ENCODE peak calls at places on chromosomes 12 and 14, in nine cellular contexts. J, W, Z, H, P, O, X, E and Q are unnamed samples.

GRCh38 chr12:111157486-111157885 is 211.4 kb downstream of the PHETA1 start:
- DNase-seq in J (no peak), W (no peak), Z (no peak), H (no peak), P (no peak), O (no peak), X (no peak), E (no peak), Q (no peak)

GRCh38 chr12:75863475-75863874 is 168.1 kb downstream of the PHLDA1 start:
- DNase-seq in J (no peak), W (no peak), Z (no peak), H (no peak), P (no peak), O (peak), X (peak), E (no peak), Q (peak)

GRCh38 chr12:12620730-12621315 is 9.1 kb downstream of the CREBL2 start:
- DNase-seq in J (no peak), W (no peak), Z (no peak), H (no peak), P (no peak), O (no peak), X (no peak), E (no peak), Q (no peak)

GRCh38 chr14:20327005-20327869 is 5.8 kb downstream of the CCNB1IP1 start:
- DNase-seq in J (peak), W (no peak), Z (peak), H (no peak), P (no peak), O (peak), X (peak), E (no peak), Q (peak)

GRCh38 chr12:91990525-91990924 is 155.1 kb downstream of the BTG1 start:
- DNase-seq in J (no peak), W (no peak), Z (peak), H (no peak), P (no peak), O (no peak), X (peak), E (no peak), Q (no peak)

GRCh38 chr14:84435820-84436326 is 1094.1 kb upstream of the FLRT2 start:
- DNase-seq in J (no peak), W (no peak), Z (no peak), H (no peak), P (no peak), O (no peak), X (no peak), E (no peak), Q (no peak)

GRCh38 chr14:65042731-65043372 is 56.2 kb downstream of the FNTB start:
- DNase-seq in J (peak), W (no peak), Z (no peak), H (no peak), P (no peak), O (no peak), X (no peak), E (no peak), Q (no peak)

GRCh38 chr12:65891987-65892481 is 67.8 kb downstream of the HMGA2 start:
- DNase-seq in J (peak), W (peak), Z (peak), H (peak), P (peak), O (peak), X (peak), E (peak), Q (peak)

GRCh38 chr14:77965919-77966435 is 166.1 kb downstream of the ADCK1 start:
- DNase-seq in J (peak), W (no peak), Z (peak), H (no peak), P (peak), O (peak), X (peak), E (no peak), Q (peak)

GRCh38 chr12:21001778-21002177 is 129.2 kb upstream of the SLCO1B1 start:
- DNase-seq in J (no peak), W (no peak), Z (no peak), H (no peak), P (no peak), O (no peak), X (no peak), E (no peak), Q (no peak)

GRCh38 chr12:100632445-100632892 is 59.0 kb downstream of the GAS2L3 start:
- DNase-seq in J (no peak), W (no peak), Z (no peak), H (no peak), P (no peak), O (no peak), X (no peak), E (no peak), Q (no peak)

GRCh38 chr12:52873832-52874572 is 25.2 kb upstream of the KRT78 start:
- DNase-seq in J (no peak), W (peak), Z (peak), H (peak), P (peak), O (peak), X (peak), E (peak), Q (peak)

GRCh38 chr12:2503762-2504161 is 291.0 kb upstream of the FKBP4 start:
- DNase-seq in J (no peak), W (no peak), Z (no peak), H (no peak), P (no peak), O (no peak), X (no peak), E (peak), Q (no peak)

GRCh38 chr12:127416796-127417195 is 850.2 kb upstream of the TMEM132C start:
- DNase-seq in J (no peak), W (no peak), Z (no peak), H (no peak), P (no peak), O (no peak), X (peak), E (no peak), Q (peak)

GRCh38 chr12:119262388-119262787 is 72.1 kb upstream of the CCDC60 start:
- DNase-seq in J (no peak), W (no peak), Z (no peak), H (no peak), P (no peak), O (no peak), X (no peak), E (no peak), Q (no peak)

GRCh38 chr12:131368073-131369071 is 342.5 kb upstream of the SFSWAP start:
- DNase-seq in J (no peak), W (peak), Z (no peak), H (peak), P (no peak), O (no peak), X (no peak), E (no peak), Q (no peak)

GRCh38 chr12:13171921-13172859 is 24.3 kb upstream of the EMP1 start:
- DNase-seq in J (peak), W (no peak), Z (peak), H (no peak), P (no peak), O (peak), X (peak), E (no peak), Q (peak)

GRCh38 chr14:76768201-76768656 is 7.0 kb downstream of the VASH1 start:
- DNase-seq in J (peak), W (no peak), Z (no peak), H (peak), P (no peak), O (no peak), X (no peak), E (peak), Q (no peak)

GRCh38 chr12:78403681-78404080 is 460.9 kb upstream of the SYT1 start:
- DNase-seq in J (no peak), W (no peak), Z (peak), H (no peak), P (no peak), O (no peak), X (peak), E (no peak), Q (peak)

GRCh38 chr14:64419003-64419402 is 30.9 kb downstream of the MTHFD1 start:
- DNase-seq in J (no peak), W (no peak), Z (no peak), H (no peak), P (no peak), O (no peak), X (no peak), E (no peak), Q (no peak)

GRCh38 chr14:75577724-75578098 is 709 bp upstream of the FLVCR2 start:
- DNase-seq in J (peak), W (peak), Z (peak), H (peak), P (peak), O (peak), X (peak), E (peak), Q (peak)

GRCh38 chr14:68685419-68686211 is 107.3 kb downstream of the ZFP36L1 start:
- DNase-seq in J (peak), W (peak), Z (peak), H (peak), P (peak), O (no peak), X (peak), E (no peak), Q (peak)

GRCh38 chr12:15268927-15269552 is 47.8 kb upstream of the RERG start:
- DNase-seq in J (peak), W (peak), Z (peak), H (no peak), P (no peak), O (peak), X (peak), E (peak), Q (peak)

GRCh38 chr12:131091413-131091975 is 137.8 kb downstream of the ADGRD1 start:
- DNase-seq in J (peak), W (peak), Z (no peak), H (peak), P (no peak), O (no peak), X (no peak), E (no peak), Q (no peak)

GRCh38 chr12:116346751-116347150 is 69.3 kb upstream of the MED13L start:
- DNase-seq in J (no peak), W (no peak), Z (peak), H (peak), P (no peak), O (peak), X (peak), E (no peak), Q (peak)

GRCh38 chr12:112938751-112939150 is 477 bp downstream of the OAS3 start:
- DNase-seq in J (no peak), W (no peak), Z (no peak), H (no peak), P (no peak), O (no peak), X (no peak), E (no peak), Q (peak)

GRCh38 chr12:33440477-33440876 is 858 bp upstream of the SYT10 start:
- DNase-seq in J (no peak), W (no peak), Z (no peak), H (no peak), P (no peak), O (no peak), X (no peak), E (no peak), Q (no peak)

GRCh38 chr12:24039113-24039525 is 89.6 kb upstream of the SOX5 start:
- DNase-seq in J (no peak), W (no peak), Z (peak), H (no peak), P (no peak), O (peak), X (peak), E (no peak), Q (peak)

GRCh38 chr12:104505095-104505819 is 48.5 kb downstream of the CHST11 start:
- DNase-seq in J (peak), W (no peak), Z (no peak), H (no peak), P (no peak), O (no peak), X (no peak), E (no peak), Q (no peak)

GRCh38 chr12:94429633-94430032 is 30.0 kb downstream of the CEP83 start:
- DNase-seq in J (peak), W (no peak), Z (peak), H (no peak), P (no peak), O (no peak), X (no peak), E (no peak), Q (peak)

DNA sequence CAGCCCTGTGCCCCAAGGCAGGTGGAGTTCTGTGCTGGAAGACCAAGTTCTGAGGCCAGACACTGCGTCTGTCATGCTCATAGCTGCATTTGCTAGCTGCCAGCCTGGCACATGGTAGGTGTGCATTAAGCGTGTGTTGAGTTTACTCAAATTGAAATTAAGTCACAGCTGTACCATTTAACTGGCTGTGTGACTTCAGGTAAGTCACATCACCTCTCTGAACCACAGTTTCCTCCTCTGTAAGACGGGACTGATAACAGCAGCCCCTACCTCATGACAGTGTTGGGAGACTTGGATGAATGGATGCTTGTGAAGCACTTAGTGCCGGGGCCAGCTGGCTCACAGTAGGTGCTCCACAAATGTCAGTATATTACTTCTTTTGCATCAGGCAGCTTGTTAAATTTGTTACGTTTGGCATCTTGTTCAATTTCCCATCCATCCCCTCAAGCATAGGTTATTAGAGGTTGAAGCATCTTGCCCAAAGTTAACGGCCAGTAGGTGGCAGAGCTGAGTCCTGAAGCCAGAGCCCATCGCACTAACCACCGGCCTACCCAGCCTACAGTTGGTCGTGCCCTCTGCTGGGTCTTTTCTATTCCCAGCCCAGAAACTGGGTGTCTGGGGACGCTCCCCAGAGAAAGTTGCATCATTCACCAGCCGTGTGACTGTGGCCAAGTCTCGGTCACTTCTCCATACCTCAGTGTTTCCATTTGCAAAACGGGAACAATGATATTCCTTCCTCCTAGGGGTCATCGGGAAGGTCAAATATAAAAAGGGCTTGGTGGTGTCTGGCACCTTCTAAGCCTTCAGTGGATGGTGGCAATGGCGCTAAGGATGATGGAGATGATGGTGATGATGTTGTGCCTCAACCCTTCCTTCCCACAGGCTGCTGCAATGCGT is 4.5 kb downstream of the DAO start:
- DNase-seq in J (peak), W (no peak), Z (peak), H (no peak), P (peak), O (peak), X (no peak), E (peak), Q (peak)
- TF ChIP-seq CTCF in J (peak), W (peak), Z (peak), H (no peak), P (peak), O (peak), X (peak), E (peak), Q (peak)

GRCh38 chr12:50403001-50403440 is 2.3 kb downstream of the LARP4 start:
- DNase-seq in J (no peak), W (no peak), Z (no peak), H (no peak), P (no peak), O (no peak), X (no peak), E (no peak), Q (no peak)
- H3K4me3 ChIP-seq in J (peak), W (peak), Z (peak), H (peak), P (no peak), O (peak), X (peak), E (peak), Q (peak)

GRCh38 chr12:50283230-50283923 is at the start of gene LIMA1:
- DNase-seq in J (peak), W (peak), Z (peak), H (peak), P (peak), O (peak), X (peak), E (peak), Q (peak)
- TF ChIP-seq CTCF in J (no peak), W (no peak), Z (peak), H (peak), P (no peak), O (no peak), X (peak), E (peak), Q (no peak)

DNA sequence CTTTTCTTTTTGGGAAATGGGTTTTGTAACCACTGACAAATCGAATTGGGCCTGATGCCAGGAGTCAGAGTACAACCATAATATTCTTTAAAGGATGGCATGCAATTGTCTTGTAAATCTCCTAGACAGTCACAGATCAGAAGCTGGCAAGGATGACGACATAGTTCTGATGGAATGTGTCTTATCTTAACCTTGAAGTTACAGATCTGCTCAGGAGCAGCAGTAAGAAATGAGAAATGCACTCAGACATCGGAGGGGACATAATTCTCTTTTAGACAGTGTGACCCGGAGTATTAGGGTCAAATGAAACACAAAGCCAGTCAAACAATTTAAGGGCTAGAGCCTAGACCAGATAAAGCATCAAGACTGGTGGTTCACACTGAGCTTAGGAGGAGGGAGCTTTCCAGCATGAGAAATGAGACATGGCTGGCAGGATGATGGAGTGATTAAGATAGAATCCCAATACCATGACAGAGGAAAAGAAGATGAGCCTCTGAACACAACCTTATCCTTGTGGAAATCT is 17.5 kb downstream of the CBX5 start:
- DNase-seq in J (no peak), W (no peak), Z (peak), H (no peak), P (no peak), O (peak), X (peak), E (no peak), Q (peak)
- H3K4me3 ChIP-seq in J (no peak), W (no peak), Z (no peak), H (no peak), P (no peak), O (no peak), X (peak), E (no peak), Q (no peak)

GRCh38 chr12:42145552-42146215 is 1.0 kb upstream of the GXYLT1 start:
- DNase-seq in J (peak), W (no peak), Z (no peak), H (no peak), P (no peak), O (peak), X (no peak), E (no peak), Q (peak)
- TF ChIP-seq CTCF in J (no peak), W (no peak), Z (no peak), H (no peak), P (no peak), O (peak), X (no peak), E (no peak), Q (no peak)

DNA sequence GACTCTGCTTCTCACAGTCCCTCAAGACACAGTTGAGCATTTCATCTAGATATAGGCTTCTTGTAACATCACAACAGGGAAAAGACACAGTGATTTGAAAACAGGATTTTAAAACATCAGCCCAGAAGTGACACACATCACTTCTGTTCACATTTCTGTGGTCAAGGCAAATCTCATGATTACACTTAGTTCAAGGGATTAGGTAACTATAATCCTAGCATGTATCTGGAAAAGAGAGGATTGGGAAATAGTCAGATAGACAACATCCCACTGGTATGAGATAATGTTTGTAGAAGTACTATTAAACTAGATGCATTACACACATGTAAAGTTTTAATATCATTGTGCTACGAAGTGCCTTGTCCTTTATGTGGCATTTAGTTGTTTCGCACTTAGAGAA is 252.6 kb upstream of the PRKD1 start:
- DNase-seq in J (no peak), W (no peak), Z (peak), H (no peak), P (no peak), O (no peak), X (peak), E (no peak), Q (peak)
- H3K4me3 ChIP-seq in J (no peak), W (no peak), Z (no peak), H (no peak), P (no peak), O (no peak), X (no peak), E (no peak), Q (no peak)

GRCh38 chr14:73283592-73284379 is 46.5 kb downstream of the PAPLN start:
- DNase-seq in J (no peak), W (no peak), Z (peak), H (no peak), P (no peak), O (peak), X (peak), E (no peak), Q (peak)
- TF ChIP-seq CTCF in J (no peak), W (no peak), Z (peak), H (no peak), P (no peak), O (peak), X (peak), E (peak), Q (peak)

GRCh38 chr14:33936391-33936790 is 14.5 kb downstream of the EGLN3 start:
- DNase-seq in J (no peak), W (no peak), Z (no peak), H (no peak), P (no peak), O (no peak), X (no peak), E (no peak), Q (no peak)

GRCh38 chr14:33934938-33935337 is 15.9 kb downstream of the EGLN3 start:
- DNase-seq in J (no peak), W (no peak), Z (no peak), H (no peak), P (no peak), O (no peak), X (no peak), E (no peak), Q (no peak)

GRCh38 chr14:33940561-33941011 is 10.3 kb downstream of the EGLN3 start:
- DNase-seq in J (no peak), W (no peak), Z (no peak), H (no peak), P (no peak), O (no peak), X (no peak), E (no peak), Q (no peak)

GRCh38 chr14:33941727-33942126 is 9.1 kb downstream of the EGLN3 start:
- DNase-seq in J (no peak), W (no peak), Z (no peak), H (no peak), P (no peak), O (no peak), X (no peak), E (no peak), Q (no peak)

GRCh38 chr14:33938131-33938949 is 12.5 kb downstream of the EGLN3 start:
- DNase-seq in J (no peak), W (peak), Z (no peak), H (no peak), P (peak), O (peak), X (no peak), E (peak), Q (peak)
- H3K4me3 ChIP-seq in J (no peak), W (peak), Z (no peak), H (peak), P (no peak), O (peak), X (no peak), E (peak), Q (no peak)